ENCODE peak calls at places on chromosomes 5 and 9, in five cellular contexts. L, X, Z, D and U are unnamed samples.

GRCh38 chr5:73747696-73748380 is 121.8 kb downstream of the ARHGEF28 start:
- DNase-seq in L (no peak), X (no peak), Z (no peak), D (no peak), U (peak)

GRCh38 chr5:143435207-143435657 is 31.7 kb upstream of the NR3C1 start:
- DNase-seq in L (peak), X (no peak), Z (peak), D (peak), U (peak)

GRCh38 chr5:168607946-168608345 is 28.8 kb upstream of the PANK3 start:
- DNase-seq in L (peak), X (no peak), Z (no peak), D (no peak), U (no peak)

GRCh38 chr5:179226696-179227095 is 118.6 kb downstream of the ADAMTS2 start:
- DNase-seq in L (no peak), X (no peak), Z (no peak), D (no peak), U (no peak)

GRCh38 chr5:73282923-73283322 is 109.9 kb downstream of the TMEM174 start:
- DNase-seq in L (no peak), X (no peak), Z (no peak), D (no peak), U (no peak)

GRCh38 chr5:123412206-123412605 is 11.0 kb downstream of the CEP120 start:
- DNase-seq in L (no peak), X (no peak), Z (no peak), D (no peak), U (no peak)

GRCh38 chr5:149747141-149747832 is 17.2 kb downstream of the PPARGC1B start:
- DNase-seq in L (no peak), X (no peak), Z (no peak), D (no peak), U (no peak)

GRCh38 chr5:4514067-4514648 is 626.0 kb upstream of the ADAMTS16 start:
- DNase-seq in L (no peak), X (no peak), Z (no peak), D (no peak), U (no peak)

GRCh38 chr9:110971705-110972104 is 66.6 kb downstream of the LPAR1 start:
- DNase-seq in L (no peak), X (no peak), Z (no peak), D (no peak), U (no peak)

GRCh38 chr5:98769006-98769255 is 4.5 kb upstream of the RGMB start:
- DNase-seq in L (no peak), X (no peak), Z (peak), D (no peak), U (no peak)

GRCh38 chr5:25090275-25090674 is 445.5 kb upstream of the CDH10 start:
- DNase-seq in L (no peak), X (no peak), Z (no peak), D (no peak), U (no peak)

GRCh38 chr9:70413427-70413797 is 1.0 kb downstream of the KLF9 start:
- DNase-seq in L (no peak), X (no peak), Z (no peak), D (no peak), U (no peak)

GRCh38 chr9:134897584-134898170 is 17.1 kb downstream of the FCN2 start:
- DNase-seq in L (no peak), X (no peak), Z (no peak), D (no peak), U (no peak)

GRCh38 chr5:10306114-10306513 is 1.6 kb downstream of the CMBL start:
- DNase-seq in L (no peak), X (no peak), Z (no peak), D (no peak), U (no peak)

GRCh38 chr5:137831526-137831925 is 36.1 kb upstream of the MYOT start:
- DNase-seq in L (no peak), X (no peak), Z (no peak), D (no peak), U (no peak)
- TF ChIP-seq CTCF in L (no peak), X (no peak), Z (no peak), D (no peak), U (no peak)

GRCh38 chr5:112200132-112200531 is 218.9 kb downstream of the EPB41L4A start:
- DNase-seq in L (peak), X (no peak), Z (no peak), D (no peak), U (no peak)
- H3K4me3 ChIP-seq in L (no peak), X (no peak), Z (no peak), D (no peak), U (no peak)

DNA sequence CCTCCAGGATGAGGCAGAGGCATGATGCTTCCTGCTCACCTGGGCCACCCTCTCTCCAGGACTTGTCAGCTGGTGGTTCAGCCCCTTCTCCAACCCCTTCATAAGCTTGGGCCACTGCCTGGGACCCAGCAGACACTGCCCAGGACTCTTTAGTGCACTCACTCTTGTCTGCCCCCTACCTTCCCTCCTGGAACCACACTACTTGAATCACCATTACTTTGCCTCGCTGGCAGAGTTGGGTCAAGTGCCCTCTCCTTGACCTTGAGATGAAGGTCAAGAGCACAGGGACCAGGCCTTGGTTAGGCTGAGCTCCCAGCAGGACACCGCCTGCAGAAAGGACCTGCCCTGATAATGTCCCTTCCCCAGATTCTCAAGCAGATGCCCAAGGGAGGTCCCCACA is 8.5 kb upstream of the ENDOG start:
- DNase-seq in L (no peak), X (no peak), Z (no peak), D (no peak), U (no peak)
- TF ChIP-seq CTCF in L (no peak), X (no peak), Z (no peak), D (peak), U (no peak)

DNA sequence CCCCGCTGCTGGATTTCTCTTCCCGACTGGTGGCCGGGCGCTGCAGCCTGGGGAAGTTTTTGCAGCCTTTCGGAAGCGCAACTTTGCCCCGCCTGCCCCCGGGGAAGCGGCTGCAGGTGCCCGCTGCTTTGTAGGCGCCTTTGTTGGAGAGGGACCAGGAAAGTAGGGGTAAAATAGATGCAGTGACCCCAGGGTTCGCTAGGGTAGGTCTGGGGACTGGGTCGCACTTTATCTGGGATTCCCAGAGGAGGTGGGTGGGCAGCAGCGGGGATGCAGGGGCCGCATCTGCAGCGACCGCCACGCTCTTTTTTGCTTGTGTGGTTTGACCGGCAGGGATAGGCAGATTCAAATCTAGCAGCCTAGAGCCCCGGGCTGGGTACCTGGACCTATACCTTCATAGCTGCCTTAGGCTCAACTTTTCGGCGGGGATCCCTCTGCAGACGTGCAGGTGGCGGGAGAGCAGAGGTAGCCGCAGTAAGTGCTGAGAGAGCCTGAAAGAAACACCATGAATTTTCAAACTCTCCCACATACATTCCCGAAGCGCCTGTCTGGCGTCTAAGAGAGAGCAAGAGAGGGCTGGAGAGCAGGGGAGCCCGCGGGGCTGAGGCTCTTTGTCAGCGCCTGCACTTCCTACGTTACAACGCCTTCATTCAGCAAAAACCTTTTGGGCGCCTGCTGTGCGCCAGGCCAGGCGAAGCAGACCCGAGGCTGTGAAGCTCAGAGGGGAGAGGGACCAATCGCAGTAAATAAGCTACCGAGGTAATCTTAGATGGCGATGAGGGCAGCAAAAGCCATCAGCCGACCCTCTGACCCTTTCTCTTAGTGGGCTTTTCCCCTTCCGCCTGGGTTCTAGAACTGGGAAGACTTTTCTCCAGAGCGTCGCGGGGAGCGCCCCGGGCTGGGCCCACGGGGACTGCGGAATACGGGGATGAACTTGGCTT is 642 bp downstream of the SV2C start:
- DNase-seq in L (no peak), X (no peak), Z (no peak), D (no peak), U (no peak)
- H3K4me3 ChIP-seq in L (peak), X (peak), Z (peak), D (no peak), U (peak)

DNA sequence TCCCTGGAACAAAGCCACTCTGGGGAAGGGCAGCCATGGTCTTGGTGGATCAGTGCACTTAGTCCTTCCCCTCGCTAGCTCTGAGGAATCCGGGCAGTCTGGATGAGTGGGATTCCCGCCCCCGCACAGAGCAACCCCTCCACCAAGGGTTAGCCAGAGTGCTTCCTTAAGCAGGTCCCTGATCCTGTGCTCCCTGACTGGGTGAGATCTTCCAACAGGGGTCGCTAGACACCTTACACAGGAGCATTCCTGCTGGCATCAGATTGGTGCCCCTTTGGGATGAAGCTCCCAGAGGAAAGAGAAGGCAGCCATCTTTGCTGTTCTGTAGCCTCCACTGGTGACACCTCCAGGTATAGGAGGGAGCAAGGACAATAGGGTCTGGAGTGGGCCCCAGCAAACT is 228.8 kb downstream of the AP3B1 start:
- DNase-seq in L (peak), X (no peak), Z (no peak), D (peak), U (no peak)
- TF ChIP-seq CTCF in L (peak), X (no peak), Z (no peak), D (peak), U (peak)